ENCODE peak calls at places on chromosomes 4 and X, in six cellular contexts. One of them, this sample, is unnamed.

GRCh38 chrX:148051973-148052372 is 70.8 kb downstream of the FMR1NB start:
- DNase-seq in suprapubic skin: no peak
- DNase-seq in tibial nerve: no peak
- DNase-seq in IMR-90: no peak
- DNase-seq in transverse colon: no peak
- DNase-seq in heart left ventricle: no peak
- DNase-seq in this sample: no peak

GRCh38 chr4:119647558-119647957 is 19.0 kb upstream of the PDE5A start:
- DNase-seq in heart left ventricle: no peak
- DNase-seq in IMR-90: peak; percentile 89
- DNase-seq in transverse colon: no peak
- DNase-seq in tibial nerve: no peak
- DNase-seq in suprapubic skin: no peak
- DNase-seq in this sample: no peak

GRCh38 chr4:137572647-137573046 is 40.4 kb upstream of the PCDH18 start:
- DNase-seq in transverse colon: no peak
- DNase-seq in tibial nerve: no peak
- DNase-seq in heart left ventricle: no peak
- DNase-seq in suprapubic skin: no peak
- DNase-seq in IMR-90: no peak
- DNase-seq in this sample: no peak

GRCh38 chr4:35772291-35772690 is 472.0 kb downstream of the ARAP2 start:
- DNase-seq in suprapubic skin: no peak
- DNase-seq in IMR-90: no peak
- DNase-seq in transverse colon: no peak
- DNase-seq in tibial nerve: no peak
- DNase-seq in heart left ventricle: no peak
- DNase-seq in this sample: no peak

GRCh38 chr4:121900132-121900983 is 30.1 kb upstream of the BBS7 start:
- DNase-seq in IMR-90: peak; percentile 61
- DNase-seq in transverse colon: peak; percentile 35
- DNase-seq in tibial nerve: no peak
- DNase-seq in heart left ventricle: peak; percentile 29
- DNase-seq in suprapubic skin: no peak
- DNase-seq in this sample: no peak

GRCh38 chr4:48271626-48272025 is 2.0 kb upstream of the TEC start:
- DNase-seq in heart left ventricle: no peak
- DNase-seq in tibial nerve: no peak
- DNase-seq in suprapubic skin: no peak
- DNase-seq in transverse colon: no peak
- DNase-seq in IMR-90: no peak
- DNase-seq in this sample: no peak

GRCh38 chrX:13223868-13224555 is 95.8 kb downstream of the ATXN3L start:
- DNase-seq in transverse colon: no peak
- DNase-seq in heart left ventricle: peak; percentile 25
- DNase-seq in tibial nerve: no peak
- DNase-seq in IMR-90: peak; percentile 91
- DNase-seq in suprapubic skin: no peak
- DNase-seq in this sample: no peak

GRCh38 chrX:130247996-130248395 is 20.7 kb downstream of the ZNF280C start:
- DNase-seq in IMR-90: no peak
- DNase-seq in heart left ventricle: no peak
- DNase-seq in tibial nerve: no peak
- DNase-seq in suprapubic skin: no peak
- DNase-seq in transverse colon: no peak
- DNase-seq in this sample: no peak

GRCh38 chr4:62135565-62136156 is 935.5 kb downstream of the ADGRL3 start:
- DNase-seq in IMR-90: no peak
- DNase-seq in tibial nerve: no peak
- DNase-seq in suprapubic skin: no peak
- DNase-seq in heart left ventricle: no peak
- DNase-seq in transverse colon: no peak
- DNase-seq in this sample: no peak

GRCh38 chrX:99397879-99398278 is 1012.2 kb downstream of the PCDH19 start:
- DNase-seq in transverse colon: no peak
- DNase-seq in suprapubic skin: no peak
- DNase-seq in IMR-90: no peak
- DNase-seq in tibial nerve: no peak
- DNase-seq in heart left ventricle: no peak
- DNase-seq in this sample: no peak

GRCh38 chr4:114385195-114385985 is 213.2 kb upstream of the UGT8 start:
- DNase-seq in suprapubic skin: no peak
- DNase-seq in heart left ventricle: no peak
- DNase-seq in IMR-90: no peak
- DNase-seq in tibial nerve: no peak
- DNase-seq in transverse colon: no peak
- DNase-seq in this sample: no peak

GRCh38 chrX:147958316-147958715 is 22.8 kb upstream of the FMR1NB start:
- DNase-seq in tibial nerve: no peak
- DNase-seq in suprapubic skin: no peak
- DNase-seq in IMR-90: peak; percentile 57
- DNase-seq in transverse colon: no peak
- DNase-seq in heart left ventricle: no peak
- DNase-seq in this sample: no peak

GRCh38 chrX:39764441-39764914 is 333.3 kb downstream of the BCOR start:
- DNase-seq in heart left ventricle: no peak
- DNase-seq in transverse colon: no peak
- DNase-seq in IMR-90: peak; percentile 34
- DNase-seq in suprapubic skin: no peak
- DNase-seq in tibial nerve: no peak
- DNase-seq in this sample: no peak

GRCh38 chr4:107854326-107855030 is 29.7 kb downstream of the SGMS2 start:
- DNase-seq in transverse colon: no peak
- DNase-seq in suprapubic skin: no peak
- DNase-seq in heart left ventricle: no peak
- DNase-seq in tibial nerve: no peak
- DNase-seq in IMR-90: peak; percentile 14
- DNase-seq in this sample: no peak

GRCh38 chr4:159291176-159291575 is 188.3 kb downstream of the RAPGEF2 start:
- DNase-seq in transverse colon: no peak
- DNase-seq in tibial nerve: no peak
- DNase-seq in heart left ventricle: no peak
- DNase-seq in suprapubic skin: no peak
- DNase-seq in IMR-90: no peak
- DNase-seq in this sample: no peak

GRCh38 chr4:159284733-159285132 is 181.9 kb downstream of the RAPGEF2 start:
- DNase-seq in tibial nerve: no peak
- DNase-seq in suprapubic skin: no peak
- DNase-seq in IMR-90: no peak
- DNase-seq in transverse colon: no peak
- DNase-seq in heart left ventricle: no peak
- DNase-seq in this sample: no peak

GRCh38 chr4:159290321-159291030 is 187.6 kb downstream of the RAPGEF2 start:
- DNase-seq in tibial nerve: no peak
- DNase-seq in heart left ventricle: no peak
- DNase-seq in IMR-90: peak; percentile 34
- DNase-seq in suprapubic skin: no peak
- DNase-seq in transverse colon: no peak
- DNase-seq in this sample: no peak

GRCh38 chr4:159292137-159292896 is 189.4 kb downstream of the RAPGEF2 start:
- DNase-seq in transverse colon: no peak
- DNase-seq in heart left ventricle: no peak
- DNase-seq in IMR-90: no peak
- DNase-seq in tibial nerve: no peak
- DNase-seq in suprapubic skin: no peak
- DNase-seq in this sample: no peak

GRCh38 chr4:159289682-159290081 is 186.8 kb downstream of the RAPGEF2 start:
- DNase-seq in transverse colon: no peak
- DNase-seq in heart left ventricle: no peak
- DNase-seq in IMR-90: no peak
- DNase-seq in tibial nerve: no peak
- DNase-seq in suprapubic skin: no peak
- DNase-seq in this sample: no peak
- TF ChIP-seq CTCF in transverse colon: no peak
- TF ChIP-seq CTCF in heart left ventricle: no peak
- TF ChIP-seq CTCF in IMR-90: no peak
- TF ChIP-seq CTCF in tibial nerve: no peak
- TF ChIP-seq CTCF in suprapubic skin: no peak
- TF ChIP-seq CTCF in this sample: no peak

DNA sequence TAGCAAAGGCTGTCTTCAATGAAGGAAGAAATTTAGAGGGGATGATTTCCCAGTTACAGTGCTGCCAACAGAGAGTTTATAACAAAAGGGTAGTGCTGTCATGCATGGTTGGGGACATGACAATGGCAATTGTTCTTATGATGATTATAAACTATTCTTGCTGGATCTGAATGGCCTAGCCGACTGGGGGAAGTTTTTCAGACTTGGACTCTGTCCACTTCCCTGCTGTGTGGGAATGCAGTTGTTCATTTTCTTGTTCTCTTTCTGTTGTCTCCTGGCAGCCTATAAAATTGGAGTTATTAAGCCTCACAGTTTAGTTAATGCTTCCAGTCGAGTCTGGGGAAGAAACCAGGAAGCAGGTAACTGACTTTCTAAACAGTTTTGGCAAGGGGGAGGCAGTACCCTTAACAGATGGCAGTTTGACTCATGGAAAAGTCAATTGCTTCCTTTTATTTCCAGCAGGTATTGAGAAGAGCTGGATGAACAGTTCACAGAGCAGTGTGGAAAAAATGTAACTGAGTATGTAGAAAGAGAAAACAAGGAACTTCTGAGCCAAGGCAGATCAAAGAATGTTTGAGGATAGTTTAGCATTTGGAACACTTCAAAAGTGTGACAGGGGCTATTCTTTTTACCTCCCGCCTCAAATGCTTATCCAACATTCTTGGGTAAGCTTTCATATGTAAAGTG is 582.7 kb downstream of the RAPGEF2 start:
- DNase-seq in tibial nerve: no peak
- DNase-seq in IMR-90: no peak
- DNase-seq in suprapubic skin: no peak
- DNase-seq in transverse colon: no peak
- DNase-seq in heart left ventricle: no peak
- DNase-seq in this sample: no peak
- H3K4me3 ChIP-seq in tibial nerve: no peak overlapping the region
- H3K4me3 ChIP-seq in IMR-90: no peak overlapping the region
- H3K4me3 ChIP-seq in suprapubic skin: no peak overlapping the region
- H3K4me3 ChIP-seq in transverse colon: no peak overlapping the region
- H3K4me3 ChIP-seq in heart left ventricle: no peak overlapping the region
- H3K4me3 ChIP-seq in this sample: no peak overlapping the region

GRCh38 chr4:152776352-152776751 is 3.2 kb downstream of the TIGD4 start:
- DNase-seq in transverse colon: no peak
- DNase-seq in suprapubic skin: no peak
- DNase-seq in tibial nerve: no peak
- DNase-seq in IMR-90: peak; percentile 18
- DNase-seq in heart left ventricle: no peak
- DNase-seq in this sample: no peak

GRCh38 chr4:152780267-152780811 is 585 bp downstream of the ARFIP1 start:
- DNase-seq in tibial nerve: no peak
- DNase-seq in suprapubic skin: no peak
- DNase-seq in IMR-90: peak; percentile 22
- DNase-seq in heart left ventricle: no peak
- DNase-seq in transverse colon: no peak
- DNase-seq in this sample: no peak

GRCh38 chr4:152777488-152777887 is 2.0 kb downstream of the TIGD4 start:
- DNase-seq in IMR-90: no peak
- DNase-seq in heart left ventricle: no peak
- DNase-seq in transverse colon: no peak
- DNase-seq in tibial nerve: no peak
- DNase-seq in suprapubic skin: no peak
- DNase-seq in this sample: no peak

GRCh38 chr4:152778656-152779512 is 646 bp downstream of the TIGD4 start:
- DNase-seq in transverse colon: peak; percentile 32
- DNase-seq in heart left ventricle: no peak
- DNase-seq in suprapubic skin: no peak
- DNase-seq in IMR-90: peak; percentile 3
- DNase-seq in tibial nerve: no peak
- DNase-seq in this sample: peak; percentile 46

GRCh38 chr4:152779513-152780266 is at the start of the genes ARFIP1 and TIGD4:
- DNase-seq in heart left ventricle: peak; percentile 99
- DNase-seq in IMR-90: peak; percentile 96
- DNase-seq in suprapubic skin: peak; percentile 98
- DNase-seq in transverse colon: peak; percentile 98
- DNase-seq in tibial nerve: peak; percentile 93
- DNase-seq in this sample: peak; percentile 98
- TF ChIP-seq POLR2A in heart left ventricle: no peak
- TF ChIP-seq POLR2A in IMR-90: peak; percentile 77
- TF ChIP-seq POLR2A in suprapubic skin: peak; percentile 49
- TF ChIP-seq POLR2A in transverse colon: peak; percentile 83
- TF ChIP-seq POLR2A in tibial nerve: peak; percentile 10
- TF ChIP-seq POLR2A in this sample: peak; percentile 45

DNA sequence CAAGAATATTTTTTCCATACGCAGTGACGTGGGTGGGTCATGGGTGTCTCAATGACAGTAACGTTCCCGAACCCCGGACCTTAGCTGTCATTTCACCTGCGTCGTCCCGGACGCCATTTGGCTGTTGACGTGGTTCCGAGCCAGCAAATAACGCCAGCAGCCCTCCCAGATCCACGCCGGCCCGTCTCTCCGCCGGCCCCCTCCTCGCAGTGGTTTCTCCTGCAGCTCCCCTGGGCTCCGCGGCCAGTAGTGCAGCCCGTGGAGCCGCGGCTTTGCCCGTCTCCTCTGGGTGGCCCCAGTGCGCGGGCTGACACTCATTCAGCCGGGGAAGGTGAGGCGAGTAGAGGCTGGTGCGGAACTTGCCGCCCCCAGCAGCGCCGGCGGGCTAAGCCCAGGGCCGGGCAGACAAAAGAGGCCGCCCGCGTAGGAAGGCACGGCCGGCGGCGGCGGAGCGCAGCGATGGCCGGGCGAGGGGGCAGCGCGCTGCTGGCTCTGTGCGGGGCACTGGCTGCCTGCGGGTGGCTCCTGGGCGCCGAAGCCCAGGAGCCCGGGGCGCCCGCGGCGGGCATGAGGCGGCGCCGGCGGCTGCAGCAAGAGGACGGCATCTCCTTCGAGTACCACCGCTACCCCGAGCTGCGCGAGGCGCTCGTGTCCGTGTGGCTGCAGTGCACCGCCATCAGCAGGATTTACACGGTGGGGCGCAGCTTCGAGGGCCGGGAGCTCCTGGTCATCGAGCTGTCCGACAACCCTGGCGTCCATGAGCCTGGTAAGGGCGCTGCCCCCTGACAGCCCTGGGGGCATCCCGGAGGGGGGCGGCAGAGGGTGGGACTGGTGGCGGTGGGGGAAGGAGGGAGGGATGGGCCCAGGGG is at the start of gene CPE:
- DNase-seq in heart left ventricle: peak; percentile 80
- DNase-seq in suprapubic skin: peak; percentile 87
- DNase-seq in tibial nerve: peak; percentile 46
- DNase-seq in transverse colon: peak; percentile 77
- DNase-seq in IMR-90: peak; percentile 44
- DNase-seq in this sample: peak; percentile 18
- TF ChIP-seq CTCF in heart left ventricle: peak; percentile 53
- TF ChIP-seq CTCF in suprapubic skin: peak; percentile 5
- TF ChIP-seq CTCF in tibial nerve: peak; percentile 54
- TF ChIP-seq CTCF in transverse colon: peak; percentile 58
- TF ChIP-seq CTCF in IMR-90: peak; percentile 45
- TF ChIP-seq CTCF in this sample: peak; percentile 76

GRCh38 chr4:128653514-128654420 is 155.7 kb upstream of the JADE1 start:
- DNase-seq in IMR-90: peak; percentile 70
- DNase-seq in transverse colon: peak; percentile 61
- DNase-seq in suprapubic skin: no peak
- DNase-seq in tibial nerve: no peak
- DNase-seq in heart left ventricle: peak; percentile 68
- DNase-seq in this sample: peak; percentile 69
- H3K4me3 ChIP-seq in IMR-90: no peak overlapping the region
- H3K4me3 ChIP-seq in transverse colon: no peak overlapping the region
- H3K4me3 ChIP-seq in suprapubic skin: no peak overlapping the region
- H3K4me3 ChIP-seq in tibial nerve: no peak overlapping the region
- H3K4me3 ChIP-seq in heart left ventricle: no peak overlapping the region
- H3K4me3 ChIP-seq in this sample: no peak overlapping the region

GRCh38 chr4:173940146-173940545 is 343.3 kb downstream of the FBXO8 start:
- DNase-seq in transverse colon: no peak
- DNase-seq in tibial nerve: no peak
- DNase-seq in suprapubic skin: no peak
- DNase-seq in heart left ventricle: no peak
- DNase-seq in IMR-90: no peak
- DNase-seq in this sample: no peak
- TF ChIP-seq POLR2A in transverse colon: no peak
- TF ChIP-seq POLR2A in tibial nerve: no peak
- TF ChIP-seq POLR2A in suprapubic skin: no peak
- TF ChIP-seq POLR2A in heart left ventricle: no peak
- TF ChIP-seq POLR2A in IMR-90: no peak
- TF ChIP-seq POLR2A in this sample: no peak

This sample was measured in Peyer's patch.